ENCODE peak calls at places on chromosomes 5 and 9, in seven cellular contexts. X, F, D, W, R, C and T are unnamed samples.

GRCh38 chr9:98192503-98193335 is at the start of gene CORO2A:
- DNase-seq in X (peak), D (peak), W (peak), R (peak), F (peak), C (peak), T (peak)

GRCh38 chr5:57738787-57739186 is 256.2 kb upstream of the ACTBL2 start:
- DNase-seq in W (no peak), X (no peak), C (no peak), D (no peak), F (no peak), R (no peak), T (no peak)

GRCh38 chr9:124522121-124523098 is 15.2 kb upstream of the NR5A1 start:
- DNase-seq in D (no peak), C (no peak), R (peak), X (no peak), F (no peak), W (no peak), T (no peak)

GRCh38 chr9:21812945-21813568 is 10.6 kb downstream of the MTAP start:
- DNase-seq in W (peak), F (peak), C (peak), D (peak), R (peak), X (peak), T (peak)

GRCh38 chr5:41415242-41415641 is 95.2 kb downstream of the PLCXD3 start:
- DNase-seq in C (no peak), R (no peak), X (no peak), W (no peak), F (no peak), D (no peak), T (no peak)

GRCh38 chr5:131628990-131629389 is 6.0 kb downstream of the RAPGEF6 start:
- DNase-seq in D (no peak), F (no peak), X (no peak), R (no peak), W (no peak), C (no peak), T (no peak)

GRCh38 chr9:11269036-11269435 is 656.2 kb upstream of the PTPRD start:
- DNase-seq in D (no peak), F (no peak), X (no peak), W (no peak), C (no peak), R (no peak), T (no peak)

GRCh38 chr9:13175732-13176131 is 103.8 kb downstream of the MPDZ start:
- DNase-seq in D (no peak), R (no peak), C (no peak), X (no peak), F (no peak), W (no peak), T (no peak)

GRCh38 chr5:135008981-135009735 is 24.9 kb downstream of the PITX1 start:
- DNase-seq in C (no peak), F (no peak), W (no peak), X (no peak), D (no peak), R (peak), T (no peak)

GRCh38 chr9:95313010-95313498 is 4.5 kb downstream of the FANCC start:
- DNase-seq in C (peak), R (peak), F (peak), D (peak), W (peak), X (peak), T (no peak)

GRCh38 chr9:14153310-14153720 is 160.6 kb downstream of the NFIB start:
- DNase-seq in C (no peak), R (no peak), X (no peak), W (no peak), F (no peak), D (no peak), T (no peak)

GRCh38 chr5:156201793-156202388 is 125.1 kb upstream of the SGCD start:
- DNase-seq in W (no peak), X (no peak), C (no peak), R (no peak), F (no peak), D (no peak), T (no peak)

GRCh38 chr5:102742215-102742614 is 12.9 kb upstream of the PAM start:
- DNase-seq in R (no peak), C (no peak), W (no peak), F (no peak), X (no peak), D (no peak), T (no peak)

GRCh38 chr5:67363963-67364362 is 167.4 kb upstream of the CD180 start:
- DNase-seq in X (no peak), D (no peak), F (no peak), C (no peak), W (no peak), R (no peak), T (no peak)

GRCh38 chr5:546376-546908 is 22.2 kb upstream of the SLC9A3 start:
- DNase-seq in W (no peak), X (no peak), R (no peak), F (no peak), D (peak), C (no peak), T (no peak)

GRCh38 chr5:95866431-95867063 is 44.0 kb upstream of the GLRX start:
- DNase-seq in W (peak), X (no peak), D (no peak), C (no peak), R (no peak), F (no peak), T (no peak)

GRCh38 chr9:98536542-98537173 is 172.1 kb downstream of the GABBR2 start:
- DNase-seq in D (no peak), W (peak), R (peak), F (no peak), C (no peak), X (peak), T (no peak)

GRCh38 chr5:115460476-115460875 is 84.1 kb downstream of the FEM1C start:
- DNase-seq in R (no peak), X (no peak), F (peak), D (peak), C (no peak), W (peak), T (no peak)

GRCh38 chr9:89359018-89359417 is 40.7 kb downstream of the SECISBP2 start:
- DNase-seq in D (peak), X (no peak), C (no peak), R (no peak), W (no peak), F (no peak), T (no peak)

GRCh38 chr9:36191290-36191645 is 547 bp downstream of the CLTA start:
- DNase-seq in F (peak), C (peak), R (no peak), X (peak), D (peak), W (no peak), T (no peak)

GRCh38 chr5:82164109-82164956 is 113.8 kb downstream of the RPS23 start:
- DNase-seq in X (no peak), F (no peak), C (no peak), D (no peak), W (no peak), R (no peak), T (no peak)

GRCh38 chr5:96257904-96258303 is 175.1 kb downstream of the PCSK1 start:
- DNase-seq in C (no peak), F (no peak), W (no peak), X (no peak), R (no peak), D (no peak), T (no peak)

GRCh38 chr5:64331597-64332277 is 166.1 kb downstream of the RNF180 start:
- DNase-seq in C (no peak), W (no peak), X (no peak), D (peak), R (no peak), F (no peak), T (no peak)

GRCh38 chr5:116970318-116970717 is 395.7 kb upstream of the SEMA6A start:
- DNase-seq in R (no peak), D (no peak), X (no peak), F (no peak), C (no peak), W (no peak), T (no peak)

GRCh38 chr5:142753114-142753764 is 16.9 kb upstream of the ARHGAP26 start:
- DNase-seq in W (no peak), F (no peak), X (no peak), D (peak), C (no peak), R (no peak), T (no peak)

GRCh38 chr9:35935755-35936509 is 22.0 kb downstream of the OR2S2 start:
- DNase-seq in X (no peak), D (no peak), F (no peak), R (no peak), C (no peak), W (no peak), T (no peak)

GRCh38 chr5:96638566-96638965 is 23.6 kb upstream of the CAST start:
- DNase-seq in F (no peak), X (no peak), W (no peak), D (no peak), R (no peak), C (no peak), T (no peak)

GRCh38 chr5:135085936-135086235 is 51.9 kb upstream of the PITX1 start:
- DNase-seq in R (no peak), C (no peak), D (no peak), F (no peak), X (no peak), W (no peak), T (no peak)

GRCh38 chr5:161023591-161023990 is 171.6 kb upstream of the ATP10B start:
- DNase-seq in F (no peak), R (no peak), D (no peak), C (no peak), W (no peak), X (no peak), T (no peak)

GRCh38 chr5:133118741-133119140 is 66.9 kb downstream of the HSPA4 start:
- DNase-seq in X (no peak), C (no peak), D (no peak), R (no peak), W (no peak), F (no peak), T (no peak)

GRCh38 chr5:30620481-30621085 is 572.9 kb upstream of the CDH6 start:
- DNase-seq in W (no peak), R (no peak), C (no peak), X (no peak), D (no peak), F (no peak), T (no peak)

GRCh38 chr9:134835455-134835854 is 45.2 kb upstream of the FCN2 start:
- DNase-seq in D (peak), R (no peak), W (no peak), F (no peak), X (no peak), C (no peak), T (no peak)

GRCh38 chr9:80496901-80497565 is 925.3 kb downstream of the TLE4 start:
- DNase-seq in X (no peak), D (no peak), W (no peak), F (no peak), C (no peak), R (no peak), T (no peak)

GRCh38 chr9:14554866-14555265 is 138.4 kb downstream of the ZDHHC21 start:
- DNase-seq in C (no peak), W (no peak), X (no peak), D (no peak), R (no peak), F (no peak), T (no peak)

GRCh38 chr5:42302186-42302585 is 121.1 kb upstream of the GHR start:
- DNase-seq in F (no peak), D (no peak), X (no peak), C (no peak), W (no peak), R (no peak), T (no peak)

GRCh38 chr5:91302335-91302734 is 80.8 kb downstream of the ARRDC3 start:
- DNase-seq in D (no peak), R (no peak), F (no peak), W (no peak), X (no peak), C (no peak), T (no peak)

GRCh38 chr5:78647411-78647818 is 1.2 kb downstream of the LHFPL2 start:
- DNase-seq in R (peak), C (no peak), X (peak), F (peak), D (no peak), W (peak), T (no peak)

GRCh38 chr9:18126776-18127175 is 347.2 kb upstream of the ADAMTSL1 start:
- DNase-seq in W (no peak), F (no peak), C (no peak), X (no peak), R (no peak), D (no peak), T (no peak)

GRCh38 chr9:108282872-108283271 is 572.9 kb downstream of the ACTL7B start:
- DNase-seq in W (no peak), X (no peak), D (no peak), C (no peak), F (no peak), R (no peak), T (no peak)
- TF ChIP-seq CTCF in W (peak), X (peak), D (peak), C (peak), F (no peak), R (peak), T (no peak)

GRCh38 chr5:53987091-53987490 is 323.3 kb downstream of the ARL15 start:
- DNase-seq in R (no peak), W (no peak), F (no peak), C (no peak), D (no peak), X (no peak), T (no peak)

GRCh38 chr5:53996008-53996407 is 314.4 kb downstream of the ARL15 start:
- DNase-seq in D (no peak), X (no peak), C (no peak), F (no peak), R (no peak), W (no peak), T (no peak)

GRCh38 chr5:53994148-53994547 is 316.2 kb downstream of the ARL15 start:
- DNase-seq in F (no peak), C (no peak), R (no peak), W (no peak), D (no peak), X (no peak), T (no peak)

GRCh38 chr5:53991942-53992341 is 318.4 kb downstream of the ARL15 start:
- DNase-seq in F (no peak), R (no peak), D (no peak), C (no peak), W (no peak), X (peak), T (no peak)
- TF ChIP-seq CTCF in F (peak), R (peak), D (peak), C (peak), W (peak), X (peak), T (no peak)

DNA sequence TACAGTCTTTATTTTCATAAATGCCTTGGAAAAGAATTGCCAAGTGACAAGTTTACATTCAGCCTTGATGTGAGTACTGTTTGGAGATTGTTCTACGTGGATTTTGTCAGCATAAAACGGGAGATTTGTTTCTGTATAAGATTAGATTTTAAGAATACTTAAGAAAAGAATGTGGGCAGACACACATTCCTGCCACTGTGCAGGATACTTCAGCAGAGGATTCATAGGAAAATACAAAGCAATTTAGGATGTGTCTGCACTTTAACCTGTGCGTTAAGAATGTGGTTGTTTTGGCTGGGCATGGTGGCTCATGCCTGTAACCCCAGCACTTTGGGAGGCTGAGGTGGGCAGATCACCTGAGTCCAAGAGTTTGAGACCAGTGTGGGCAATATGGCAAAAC is 37.2 kb downstream of the GPR107 start:
- DNase-seq in C (no peak), R (no peak), X (no peak), W (no peak), D (no peak), F (no peak), T (no peak)
- TF ChIP-seq CTCF in C (peak), R (no peak), X (no peak), W (no peak), D (no peak), F (no peak), T (no peak)

DNA sequence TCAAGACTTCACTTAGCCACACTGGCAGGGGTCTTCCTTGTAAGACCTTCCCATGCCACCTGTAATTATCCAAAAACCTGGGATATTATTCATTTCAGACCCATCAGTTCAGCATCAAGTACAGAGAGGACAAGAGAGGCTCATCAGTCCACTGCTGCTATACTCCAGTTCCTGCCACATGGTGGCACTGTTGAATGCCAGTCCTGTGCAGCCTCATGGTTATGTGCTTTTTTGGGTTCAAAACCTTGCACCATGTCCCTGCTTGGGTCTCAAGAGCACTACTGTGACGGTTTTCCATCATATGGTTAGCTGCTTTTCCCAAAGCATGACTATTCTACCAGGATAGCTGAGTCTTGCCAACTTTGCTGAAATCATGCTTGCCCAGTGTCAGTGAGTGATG is 8.5 kb downstream of the PTGS1 start:
- DNase-seq in R (no peak), F (no peak), D (no peak), C (no peak), X (no peak), W (no peak), T (no peak)
- TF ChIP-seq CTCF in R (peak), F (no peak), D (peak), C (peak), X (peak), W (peak), T (no peak)

GRCh38 chr5:141360685-141361084 is 891 bp downstream of the PCDHGB2 start:
- DNase-seq in R (no peak), F (no peak), W (no peak), C (no peak), D (no peak), X (no peak), T (no peak)

GRCh38 chr5:141356133-141356532 is 1.3 kb downstream of the PCDHGA4 start:
- DNase-seq in X (no peak), F (no peak), D (no peak), C (no peak), R (no peak), W (no peak), T (no peak)

GRCh38 chr5:141356950-141357349 is 2.1 kb downstream of the PCDHGA4 start:
- DNase-seq in C (no peak), D (peak), X (no peak), W (no peak), F (no peak), R (no peak), T (no peak)

GRCh38 chr5:141362719-141363118 is 1.2 kb upstream of the PCDHGA5 start:
- DNase-seq in C (no peak), R (no peak), D (no peak), X (no peak), F (no peak), W (no peak), T (no peak)

GRCh38 chr5:141359790-141360426 is at the start of gene PCDHGB2:
- DNase-seq in F (no peak), R (peak), D (no peak), X (peak), W (peak), C (no peak), T (no peak)
- TF ChIP-seq CTCF in F (no peak), R (peak), D (peak), X (peak), W (peak), C (peak), T (no peak)

GRCh38 chr5:171750316-171750788 is 35.3 kb upstream of the SMIM23 start:
- DNase-seq in W (no peak), X (peak), R (peak), D (peak), F (no peak), C (no peak), T (no peak)
- TF ChIP-seq CTCF in W (peak), X (no peak), R (peak), D (no peak), F (no peak), C (no peak), T (no peak)